ENCODE peak calls at places on chromosomes 16 and 17, in five cellular contexts. R is prostate gland, F is A549, N is aorta, W is uterus. L is an unnamed sample.

GRCh38 chr17:53150101-53150698 is 672.5 kb upstream of the KIF2B start:
- DNase-seq in R (no peak), N (no peak), F (no peak), W (no peak), L (no peak)

GRCh38 chr17:57296231-57296630 is 39.9 kb downstream of the MSI2 start:
- DNase-seq in R (no peak), N (no peak), F (no peak), W (no peak), L (no peak)

GRCh38 chr16:88619859-88620655 is 18.3 kb upstream of the IL17C start:
- DNase-seq in R (no peak), N (no peak), W (no peak), F (no peak), L (no peak)

GRCh38 chr16:606656-607307 is 16.9 kb downstream of the RAB40C start:
- DNase-seq in W (no peak), R (no peak), N (no peak), F (no peak), L (no peak)

GRCh38 chr17:41784207-41784744 is 2.2 kb downstream of the JUP start:
- DNase-seq in F (peak), W (peak), N (no peak), R (peak), L (peak)

GRCh38 chr16:68069511-68070248 is 15.5 kb upstream of the NFATC3 start:
- DNase-seq in N (no peak), F (no peak), R (no peak), W (no peak), L (peak)

GRCh38 chr17:9472541-9472940 is 103.1 kb downstream of the STX8 start:
- DNase-seq in W (peak), F (no peak), R (no peak), N (no peak), L (peak)

GRCh38 chr17:17499402-17500145 is 3.4 kb upstream of the RASD1 start:
- DNase-seq in W (no peak), F (no peak), N (peak), R (no peak), L (no peak)

GRCh38 chr16:84281077-84281476 is 13.6 kb upstream of the WFDC1 start:
- DNase-seq in R (no peak), N (no peak), W (no peak), F (no peak), L (no peak)

GRCh38 chr17:69857412-69857835 is 217.6 kb upstream of the KCNJ16 start:
- DNase-seq in N (no peak), F (no peak), W (no peak), R (no peak), L (no peak)

GRCh38 chr17:1298616-1299015 is 19.2 kb downstream of the TRARG1 start:
- DNase-seq in R (no peak), N (no peak), F (no peak), W (no peak), L (no peak)

GRCh38 chr16:57007530-57007929 is 18.2 kb downstream of the NLRC5 start:
- DNase-seq in F (no peak), N (no peak), W (no peak), R (no peak), L (no peak)

GRCh38 chr17:43588664-43589435 is 42.7 kb upstream of the ETV4 start:
- DNase-seq in W (no peak), F (no peak), N (no peak), R (no peak), L (no peak)

GRCh38 chr17:10033982-10034381 is 128.9 kb upstream of the RCVRN start:
- DNase-seq in F (no peak), N (no peak), W (no peak), R (no peak), L (no peak)

GRCh38 chr16:69319826-69320730 is 8.9 kb downstream of the VPS4A start:
- DNase-seq in R (no peak), W (no peak), F (no peak), N (peak), L (no peak)

GRCh38 chr17:46950997-46951621 is 27.9 kb downstream of the RPRML start:
- DNase-seq in F (no peak), W (no peak), N (no peak), R (no peak), L (no peak)

GRCh38 chr17:20992987-20993862 is 49.6 kb downstream of the USP22 start:
- DNase-seq in F (peak), R (peak), N (peak), W (peak), L (peak)

GRCh38 chr17:69853533-69854262 is 221.3 kb upstream of the KCNJ16 start:
- DNase-seq in N (no peak), F (no peak), W (no peak), R (no peak), L (peak)

GRCh38 chr16:35306915-35307314 is 1847.5 kb downstream of the TP53TG3F start:
- DNase-seq in W (no peak), N (no peak), R (peak), F (no peak), L (no peak)

GRCh38 chr17:44501866-44502265 is 1.3 kb downstream of the GPATCH8 start:
- DNase-seq in F (no peak), R (no peak), W (no peak), N (no peak), L (no peak)

GRCh38 chr17:45096141-45096540 is 35.0 kb downstream of the NMT1 start:
- DNase-seq in F (peak), R (no peak), N (no peak), W (no peak), L (no peak)

GRCh38 chr17:17493986-17494466 is 2.2 kb downstream of the RASD1 start:
- DNase-seq in F (no peak), R (no peak), W (no peak), N (no peak), L (no peak)

GRCh38 chr16:7185689-7186088 is 147.0 kb upstream of the RBFOX1 start:
- DNase-seq in W (no peak), F (no peak), R (no peak), N (no peak), L (no peak)

GRCh38 chr16:27287887-27288286 is 19.3 kb upstream of the NSMCE1 start:
- DNase-seq in F (no peak), N (no peak), R (no peak), W (no peak), L (no peak)

GRCh38 chr16:85945424-85945751 is 46.4 kb downstream of the IRF8 start:
- DNase-seq in R (no peak), N (no peak), F (no peak), W (no peak), L (no peak)
- H3K4me3 ChIP-seq in R (no peak), N (no peak), F (no peak), W (no peak), L (no peak)

GRCh38 chr17:77167472-77168306 is 26.9 kb downstream of the SEC14L1 start:
- DNase-seq in W (no peak), R (no peak), F (no peak), N (no peak), L (no peak)
- H3K4me3 ChIP-seq in W (no peak), R (no peak), F (no peak), N (no peak), L (no peak)

GRCh38 chr17:7590743-7591142 is 849 bp upstream of the SOX15 start:
- DNase-seq in R (no peak), F (peak), W (no peak), N (no peak), L (no peak)
- H3K4me3 ChIP-seq in R (no peak), F (no peak), W (no peak), N (no peak), L (no peak)

GRCh38 chr17:49213399-49213798 is 2.9 kb downstream of the ABI3 start:
- DNase-seq in N (no peak), F (no peak), W (no peak), R (no peak), L (no peak)

GRCh38 chr17:49210158-49211029 is at the start of the genes ABI3 and GNGT2:
- DNase-seq in W (peak), F (no peak), N (no peak), R (no peak), L (peak)

GRCh38 chr17:49204521-49204920 is 5.9 kb downstream of the GNGT2 start:
- DNase-seq in R (no peak), W (no peak), F (no peak), N (no peak), L (no peak)

GRCh38 chr17:49213803-49214202 is 3.3 kb downstream of the ABI3 start:
- DNase-seq in N (no peak), F (no peak), R (no peak), W (no peak), L (no peak)

DNA sequence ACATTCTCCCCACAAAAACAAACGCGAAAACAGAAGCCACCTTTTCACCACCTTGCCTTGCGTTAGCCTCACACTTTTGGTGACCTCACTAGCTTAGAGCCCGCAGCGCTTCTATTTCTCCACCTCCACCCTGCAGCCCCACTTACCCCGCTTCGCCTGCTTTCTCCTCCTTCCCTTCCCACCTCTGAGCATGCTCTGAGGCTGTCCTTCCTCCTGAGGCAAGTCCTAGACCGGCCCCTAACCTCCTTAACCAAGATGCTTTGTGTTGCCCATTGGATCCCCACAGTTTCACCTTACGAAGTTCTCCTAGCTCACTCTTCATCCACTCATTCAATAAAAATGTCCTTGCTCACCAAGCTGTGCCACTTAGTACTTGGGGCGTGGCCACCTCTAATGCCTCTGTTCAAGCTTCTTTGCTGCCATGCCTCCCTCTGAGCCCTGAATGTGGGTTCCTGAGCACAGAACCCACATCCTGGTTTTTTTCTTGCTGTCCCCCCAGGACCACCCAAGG is 1.3 kb downstream of the GNGT2 start:
- DNase-seq in W (no peak), F (no peak), N (no peak), R (no peak), L (no peak)
- H3K4me3 ChIP-seq in W (no peak), F (no peak), N (no peak), R (no peak), L (peak)

GRCh38 chr17:49742256-49742655 is 21.7 kb downstream of the FAM117A start:
- DNase-seq in R (no peak), N (no peak), F (no peak), W (no peak), L (no peak)

GRCh38 chr17:49741009-49741691 is 22.8 kb downstream of the FAM117A start:
- DNase-seq in F (no peak), W (peak), R (no peak), N (no peak), L (no peak)

GRCh38 chr17:49739662-49740271 is 24.2 kb downstream of the FAM117A start:
- DNase-seq in F (no peak), R (peak), W (peak), N (peak), L (peak)

GRCh38 chr17:49738456-49739163 is 25.3 kb downstream of the FAM117A start:
- DNase-seq in W (no peak), N (no peak), F (no peak), R (no peak), L (peak)

GRCh38 chr17:49741692-49742076 is 22.2 kb downstream of the FAM117A start:
- DNase-seq in W (no peak), N (no peak), F (no peak), R (no peak), L (no peak)
- H3K4me3 ChIP-seq in W (no peak), N (no peak), F (no peak), R (no peak), L (no peak)

GRCh38 chr17:55842405-55843158 is 91.7 kb downstream of the PCTP start:
- DNase-seq in W (no peak), R (peak), N (no peak), F (no peak), L (no peak)

GRCh38 chr17:55843785-55844184 is 92.9 kb downstream of the PCTP start:
- DNase-seq in N (no peak), W (no peak), F (no peak), R (no peak), L (no peak)

GRCh38 chr17:55846745-55847144 is 95.9 kb downstream of the PCTP start:
- DNase-seq in F (no peak), N (no peak), W (no peak), R (no peak), L (no peak)

DNA sequence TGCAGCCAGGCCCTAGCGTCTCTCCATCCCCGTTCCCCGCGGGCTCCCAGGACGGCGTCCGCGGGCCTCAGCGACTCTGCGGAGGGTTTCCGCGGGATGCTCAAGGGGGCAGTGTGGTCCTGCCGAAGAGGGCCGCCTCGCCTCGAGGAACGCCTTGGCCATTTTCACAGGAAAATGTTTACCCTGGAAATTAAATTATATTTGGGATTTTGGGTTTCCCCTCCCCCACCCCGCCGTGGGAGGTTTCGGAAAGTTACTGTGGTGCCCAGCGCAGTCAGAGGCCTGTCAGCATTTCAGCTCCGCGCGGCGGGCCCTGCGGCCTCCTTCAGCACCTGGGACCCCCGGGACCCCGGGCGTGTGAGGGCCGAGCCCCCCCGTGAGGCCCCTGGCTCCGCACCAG is 94.5 kb downstream of the PCTP start:
- DNase-seq in F (peak), N (peak), R (peak), W (peak), L (peak)
- H3K4me3 ChIP-seq in F (no peak), N (no peak), R (no peak), W (no peak), L (peak)

DNA sequence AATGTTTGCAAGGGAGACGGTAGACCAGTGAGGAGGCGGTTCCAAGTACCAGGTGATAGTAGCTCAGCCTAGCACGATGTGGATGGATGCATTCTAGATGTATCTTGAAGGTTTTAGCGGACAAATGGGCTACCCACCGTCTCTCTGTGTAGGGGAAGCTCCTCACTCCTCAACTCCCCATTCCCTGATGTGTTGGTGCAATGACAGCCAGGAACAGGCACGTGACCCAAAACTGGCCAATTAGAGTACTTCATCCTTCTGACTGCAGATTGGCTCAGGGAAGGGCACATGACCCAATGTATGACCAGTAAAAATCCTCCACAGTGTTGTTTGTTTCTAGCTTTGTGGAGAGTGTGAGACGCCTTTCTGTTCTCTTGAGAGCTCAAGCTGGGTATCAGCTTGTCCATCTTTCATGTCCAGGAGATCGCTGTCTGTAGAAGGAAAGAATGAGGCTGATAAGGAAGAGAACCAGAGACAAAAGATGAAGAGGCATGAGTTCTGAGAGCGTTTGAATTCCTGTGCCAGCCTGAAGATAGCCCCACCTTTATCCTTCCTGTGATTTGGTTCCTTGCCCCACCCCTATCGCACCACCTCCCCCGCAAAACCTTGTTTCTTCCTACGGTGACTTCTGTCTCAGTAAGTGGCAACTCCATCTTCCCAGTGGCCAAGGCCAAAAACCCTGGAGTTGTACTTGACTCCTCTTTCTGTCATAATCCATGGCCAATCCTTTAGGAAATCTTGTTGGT is 2.3 kb upstream of the BORCS6 start:
- DNase-seq in F (peak), W (peak), R (peak), N (peak), L (peak)
- H3K4me3 ChIP-seq in F (peak), W (peak), R (no peak), N (peak), L (peak)

L was measured in left ventricle myocardium inferior.